ENCODE peak calls at places on chromosome X, in nine cellular contexts. W, J, U, A, B, X, Q, C and F are unnamed samples.

GRCh38 chrX:2819345-2820130 is 9.2 kb upstream of the GYG2 start:
- DNase-seq in W (no peak), C (no peak), B (no peak), J (peak; percentile 64), X (no peak), A (no peak), Q (no peak), U (peak; percentile 30), F (no peak)

GRCh38 chrX:32448945-32449344 is 762.4 kb downstream of the DMD start:
- DNase-seq in A (no peak), U (no peak), X (no peak), Q (no peak), C (no peak), J (no peak), W (no peak), B (no peak), F (no peak)

GRCh38 chrX:53882331-53882730 is 161.9 kb downstream of the PHF8 start:
- DNase-seq in A (no peak), U (peak; percentile 45), J (peak; percentile 63), C (no peak), X (no peak), W (peak; percentile 74), B (no peak), Q (no peak), F (no peak)

GRCh38 chrX:133273180-133273579 is 55.0 kb upstream of the TFDP3 start:
- DNase-seq in C (no peak), Q (no peak), J (no peak), A (no peak), U (no peak), W (no peak), B (no peak), X (no peak), F (no peak)

GRCh38 chrX:110145854-110146253 is 142.9 kb downstream of the TMEM164 start:
- DNase-seq in W (no peak), A (no peak), B (peak; percentile 22), J (peak; percentile 67), C (peak; percentile 23), Q (no peak), X (no peak), U (peak; percentile 58), F (no peak)

GRCh38 chrX:118499295-118499694 is 3.7 kb downstream of the DOCK11 start:
- DNase-seq in U (peak; percentile 67), B (no peak), C (no peak), W (no peak), X (no peak), J (no peak), Q (no peak), A (no peak), F (no peak)

GRCh38 chrX:101206471-101206870 is 13.1 kb upstream of the DRP2 start:
- DNase-seq in J (peak; percentile 59), A (no peak), Q (no peak), U (no peak), B (no peak), X (no peak), C (no peak), W (no peak), F (no peak)

GRCh38 chrX:138794285-138794684 is 82.8 kb upstream of the FGF13 start:
- DNase-seq in W (no peak), X (no peak), B (no peak), U (no peak), A (no peak), C (no peak), J (no peak), Q (no peak), F (no peak)

GRCh38 chrX:128106630-128107029 is 54.4 kb upstream of the ACTRT1 start:
- DNase-seq in X (no peak), C (no peak), U (peak; percentile 60), B (no peak), Q (no peak), J (no peak), W (no peak), A (no peak), F (no peak)

GRCh38 chrX:154010330-154011087 is 9.2 kb downstream of the IRAK1 start:
- DNase-seq in X (no peak), J (no peak), W (no peak), A (no peak), U (no peak), Q (no peak), B (no peak), C (no peak), F (no peak)

GRCh38 chrX:99242001-99242400 is 1168.1 kb downstream of the PCDH19 start:
- DNase-seq in X (no peak), C (no peak), A (no peak), W (no peak), B (no peak), U (peak; percentile 92), Q (no peak), J (no peak), F (no peak)

GRCh38 chrX:120768681-120769080 is 107.0 kb downstream of the CT47B1 start:
- DNase-seq in W (peak; percentile 39), X (no peak), A (no peak), Q (no peak), C (no peak), U (no peak), J (no peak), B (no peak), F (no peak)

DNA sequence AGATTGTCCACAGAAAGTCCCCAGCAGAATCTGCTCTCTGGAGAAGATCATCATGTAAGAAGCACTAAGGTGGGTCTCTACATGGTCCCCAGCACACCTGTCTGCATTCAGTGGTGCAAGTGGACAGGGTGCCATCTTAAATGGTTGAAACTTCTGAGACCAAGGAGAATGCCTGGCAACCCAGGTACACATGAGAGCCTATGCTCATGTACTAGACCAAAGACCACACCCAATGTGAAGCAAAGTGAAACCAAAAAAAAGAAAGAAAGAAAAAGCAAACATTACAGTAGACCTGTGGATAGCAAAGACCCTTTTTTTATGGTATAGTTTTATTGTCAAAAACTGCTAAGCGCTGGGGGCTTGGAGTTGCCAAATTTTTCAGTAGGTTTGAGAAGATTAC is 15.0 kb downstream of the CD40LG start:
- DNase-seq in A (no peak), Q (no peak), W (no peak), C (no peak), B (peak; percentile 43), X (no peak), U (no peak), J (no peak), F (no peak)
- H3K4me1 ChIP-seq in A (no peaks in the 10 kb centered on the region), Q (no peaks in the 10 kb centered on the region), W (no peaks in the 10 kb centered on the region), C (no peaks in the 10 kb centered on the region), B (peaks cover 97% of the 10 kb centered on the region), X (no peaks in the 10 kb centered on the region), U (no peaks in the 10 kb centered on the region), J (no peaks in the 10 kb centered on the region), F (peaks cover 38% of the 10 kb centered on the region)

DNA sequence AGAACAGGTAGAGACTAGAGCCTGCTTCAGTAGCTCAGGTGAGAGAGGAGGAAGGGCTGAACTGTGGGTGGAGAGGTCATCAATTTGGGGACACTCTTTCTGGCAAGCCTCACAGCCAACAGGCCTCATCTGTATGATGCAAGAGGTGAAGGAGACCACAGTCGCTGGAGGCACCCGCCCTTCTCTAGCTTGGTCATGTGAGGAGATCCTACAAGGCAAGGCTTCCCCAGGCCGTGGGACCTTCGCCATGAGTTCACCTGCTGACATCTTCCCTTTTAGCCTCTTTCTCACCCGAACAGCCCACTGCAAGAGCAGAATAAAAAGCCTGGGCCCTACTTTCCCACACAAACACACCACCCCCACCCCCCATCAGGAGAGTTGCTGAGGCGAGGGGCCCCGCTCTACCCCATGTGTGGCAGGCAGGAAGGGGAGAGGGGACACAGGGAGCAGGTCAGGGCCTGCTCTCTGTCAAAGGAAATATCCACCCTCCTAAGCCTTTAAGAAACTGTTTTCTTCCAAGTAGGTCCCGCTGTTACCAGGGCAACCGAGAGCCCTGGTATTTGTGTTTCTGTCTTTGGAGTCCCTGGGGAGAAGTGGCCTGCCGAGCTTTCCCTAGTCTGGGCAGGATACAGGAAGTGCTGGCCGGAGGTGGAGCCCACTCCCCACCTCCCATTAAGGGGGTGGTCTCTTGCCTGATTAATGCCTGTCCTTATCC is 8.1 kb downstream of the RTL5 start:
- DNase-seq in Q (no peak), C (peak; percentile 75), B (no peak), A (peak; percentile 43), U (peak; percentile 86), J (no peak), X (peak; percentile 63), W (peak; percentile 22), F (no peak)
- H3K4me1 ChIP-seq in Q (peaks cover 55% of the 10 kb centered on the region), C (peaks cover 40% of the 10 kb centered on the region), B (peaks cover 77% of the 10 kb centered on the region), A (peaks cover 70% of the 10 kb centered on the region), U (peaks cover 13% of the 10 kb centered on the region), J (peaks cover 55% of the 10 kb centered on the region), X (no peaks in the 10 kb centered on the region), W (peaks cover 38% of the 10 kb centered on the region), F (peaks cover 17% of the 10 kb centered on the region)

GRCh38 chrX:19731307-19731706 is 156.1 kb downstream of the SH3KBP1 start:
- DNase-seq in X (no peak), C (no peak), Q (no peak), J (no peak), W (no peak), B (no peak), U (no peak), A (no peak), F (no peak)
- H3K4me1 ChIP-seq in X (no peaks in the 10 kb centered on the region), C (no peaks in the 10 kb centered on the region), Q (no peaks in the 10 kb centered on the region), J (no peaks in the 10 kb centered on the region), W (peaks cover 4% of the 10 kb centered on the region), B (peaks cover 61% of the 10 kb centered on the region), U (no peaks in the 10 kb centered on the region), A (no peaks in the 10 kb centered on the region), F (peaks cover 36% of the 10 kb centered on the region)

GRCh38 chrX:107731831-107732502 is 43.6 kb downstream of the TSC22D3 start:
- DNase-seq in C (peak; percentile 91), B (no peak), A (peak; percentile 87), W (peak; percentile 65), J (peak; percentile 65), U (peak; percentile 92), X (peak; percentile 76), Q (peak; percentile 85), F (no peak)

GRCh38 chrX:107730991-107731766 is 44.4 kb downstream of the TSC22D3 start:
- DNase-seq in A (no peak), C (no peak), B (no peak), X (no peak), Q (no peak), U (no peak), J (no peak), W (peak; percentile 56), F (no peak)

GRCh38 chrX:107728342-107729099 is 47.1 kb downstream of the TSC22D3 start:
- DNase-seq in J (no peak), Q (no peak), A (no peak), X (no peak), U (no peak), C (no peak), W (no peak), B (no peak), F (no peak)

GRCh38 chrX:107729558-107730297 is 45.9 kb downstream of the TSC22D3 start:
- DNase-seq in Q (no peak), X (no peak), C (peak; percentile 40), J (no peak), B (no peak), A (peak; percentile 56), W (no peak), U (peak; percentile 91), F (no peak)

GRCh38 chrX:107730298-107730655 is 45.3 kb downstream of the TSC22D3 start:
- DNase-seq in Q (no peak), U (no peak), C (no peak), J (no peak), B (no peak), X (no peak), A (no peak), W (no peak), F (no peak)
- H3K4me1 ChIP-seq in Q (peaks cover 57% of the 10 kb centered on the region), U (no peaks in the 10 kb centered on the region), C (peaks cover 54% of the 10 kb centered on the region), J (peaks cover 20% of the 10 kb centered on the region), B (no peaks in the 10 kb centered on the region), X (no peaks in the 10 kb centered on the region), A (peaks cover 98% of the 10 kb centered on the region), W (peaks cover 6% of the 10 kb centered on the region), F (no peaks in the 10 kb centered on the region)